ENCODE peak calls at places on chromosomes 4 and X, in four cellular contexts. One of them, this sample, is unnamed.

GRCh38 chr4:106314960-106315359 is 1.0 kb downstream of the TBCK start:
- DNase-seq in upper lobe of left lung: no peak
- DNase-seq in foreskin keratinocyte: no peak
- DNase-seq in coronary artery: no peak
- DNase-seq in this sample: no peak

GRCh38 chrX:54551801-54552200 is 21.8 kb downstream of the GNL3L start:
- DNase-seq in upper lobe of left lung: peak; percentile 17
- DNase-seq in foreskin keratinocyte: no peak
- DNase-seq in coronary artery: no peak
- DNase-seq in this sample: no peak

GRCh38 chr4:96742332-96743014 is 902.6 kb downstream of the PDHA2 start:
- DNase-seq in foreskin keratinocyte: no peak
- DNase-seq in coronary artery: no peak
- DNase-seq in upper lobe of left lung: peak; percentile 69
- DNase-seq in this sample: no peak

GRCh38 chr4:25486171-25486570 is 109.1 kb downstream of the ANAPC4 start:
- DNase-seq in coronary artery: no peak
- DNase-seq in foreskin keratinocyte: peak; percentile 21
- DNase-seq in upper lobe of left lung: no peak
- DNase-seq in this sample: no peak

GRCh38 chr4:29002151-29002550 is 1718.0 kb upstream of the PCDH7 start:
- DNase-seq in upper lobe of left lung: no peak
- DNase-seq in coronary artery: no peak
- DNase-seq in foreskin keratinocyte: no peak
- DNase-seq in this sample: no peak

GRCh38 chrX:107360788-107361360 is 88.6 kb upstream of the FRMPD3 start:
- DNase-seq in foreskin keratinocyte: no peak
- DNase-seq in coronary artery: no peak
- DNase-seq in upper lobe of left lung: no peak
- DNase-seq in this sample: no peak

GRCh38 chrX:46485897-46486296 is 59.3 kb downstream of the ZNF674 start:
- DNase-seq in foreskin keratinocyte: no peak
- DNase-seq in upper lobe of left lung: no peak
- DNase-seq in coronary artery: no peak
- DNase-seq in this sample: no peak

GRCh38 chr4:4860803-4861591 is 1.5 kb downstream of the MSX1 start:
- DNase-seq in coronary artery: no peak
- DNase-seq in foreskin keratinocyte: no peak
- DNase-seq in upper lobe of left lung: peak; percentile 86
- DNase-seq in this sample: no peak

GRCh38 chr4:7874838-7875237 is 64.8 kb downstream of the AFAP1 start:
- DNase-seq in coronary artery: no peak
- DNase-seq in foreskin keratinocyte: no peak
- DNase-seq in upper lobe of left lung: no peak
- DNase-seq in this sample: no peak

GRCh38 chr4:159291176-159291575 is 188.3 kb downstream of the RAPGEF2 start:
- DNase-seq in coronary artery: no peak
- DNase-seq in foreskin keratinocyte: peak; percentile 15
- DNase-seq in upper lobe of left lung: no peak
- DNase-seq in this sample: no peak

GRCh38 chrX:145213504-145213903 is 33.8 kb upstream of the SPANXN1 start:
- DNase-seq in coronary artery: no peak
- DNase-seq in foreskin keratinocyte: no peak
- DNase-seq in upper lobe of left lung: no peak
- DNase-seq in this sample: no peak

GRCh38 chrX:116667346-116667745 is 204.6 kb upstream of the CT83 start:
- DNase-seq in foreskin keratinocyte: no peak
- DNase-seq in upper lobe of left lung: no peak
- DNase-seq in coronary artery: no peak
- DNase-seq in this sample: no peak

GRCh38 chr4:19382993-19383392 is 868.7 kb upstream of the SLIT2 start:
- DNase-seq in foreskin keratinocyte: no peak
- DNase-seq in upper lobe of left lung: no peak
- DNase-seq in coronary artery: no peak
- DNase-seq in this sample: no peak

GRCh38 chr4:23789765-23790164 is 100.1 kb downstream of the PPARGC1A start:
- DNase-seq in upper lobe of left lung: no peak
- DNase-seq in coronary artery: peak; percentile 86
- DNase-seq in foreskin keratinocyte: no peak
- DNase-seq in this sample: no peak

GRCh38 chrX:15471016-15471415 is 22.1 kb downstream of the PIR start:
- DNase-seq in coronary artery: no peak
- DNase-seq in upper lobe of left lung: no peak
- DNase-seq in foreskin keratinocyte: peak; percentile 53
- DNase-seq in this sample: peak; percentile 54

GRCh38 chrX:39261446-39262147 is 460.3 kb downstream of the MID1IP1 start:
- DNase-seq in coronary artery: no peak
- DNase-seq in foreskin keratinocyte: peak; percentile 90
- DNase-seq in upper lobe of left lung: no peak
- DNase-seq in this sample: no peak

GRCh38 chrX:136708348-136708747 is 60.4 kb downstream of the CD40LG start:
- DNase-seq in upper lobe of left lung: no peak
- DNase-seq in foreskin keratinocyte: no peak
- DNase-seq in coronary artery: no peak
- DNase-seq in this sample: no peak

GRCh38 chrX:154040307-154040756 is 20.6 kb upstream of the IRAK1 start:
- DNase-seq in foreskin keratinocyte: peak; percentile 66
- DNase-seq in upper lobe of left lung: no peak
- DNase-seq in coronary artery: no peak
- DNase-seq in this sample: no peak

GRCh38 chr4:101019941-101020401 is 327.4 kb downstream of the PPP3CA start:
- DNase-seq in coronary artery: no peak
- DNase-seq in upper lobe of left lung: no peak
- DNase-seq in foreskin keratinocyte: peak; percentile 72
- DNase-seq in this sample: no peak

GRCh38 chrX:49249071-49249470 is 13.8 kb downstream of the CCDC22 start:
- DNase-seq in foreskin keratinocyte: no peak
- DNase-seq in coronary artery: no peak
- DNase-seq in upper lobe of left lung: no peak
- DNase-seq in this sample: no peak

GRCh38 chr4:48831532-48832015 is 686 bp downstream of the OCIAD1 start:
- DNase-seq in foreskin keratinocyte: no peak
- DNase-seq in coronary artery: no peak
- DNase-seq in upper lobe of left lung: no peak
- DNase-seq in this sample: no peak

GRCh38 chr4:26288308-26288982 is 32.4 kb upstream of the RBPJ start:
- DNase-seq in coronary artery: no peak
- DNase-seq in foreskin keratinocyte: peak; percentile 62
- DNase-seq in upper lobe of left lung: no peak
- DNase-seq in this sample: no peak

GRCh38 chr4:137524642-137525384 is 7.5 kb downstream of the PCDH18 start:
- DNase-seq in upper lobe of left lung: no peak
- DNase-seq in coronary artery: no peak
- DNase-seq in foreskin keratinocyte: peak; percentile 44
- DNase-seq in this sample: no peak

GRCh38 chr4:7004331-7004730 is 38.8 kb upstream of the TADA2B start:
- DNase-seq in coronary artery: no peak
- DNase-seq in upper lobe of left lung: no peak
- DNase-seq in foreskin keratinocyte: peak; percentile 80
- DNase-seq in this sample: no peak

GRCh38 chr4:180350866-180351350 is 1892.3 kb upstream of the TENM3 start:
- DNase-seq in upper lobe of left lung: no peak
- DNase-seq in foreskin keratinocyte: no peak
- DNase-seq in coronary artery: no peak
- DNase-seq in this sample: no peak

GRCh38 chr4:93203708-93204107 is 624.8 kb upstream of the ATOH1 start:
- DNase-seq in upper lobe of left lung: no peak
- DNase-seq in foreskin keratinocyte: no peak
- DNase-seq in coronary artery: no peak
- DNase-seq in this sample: no peak

GRCh38 chr4:85187106-85187505 is 220.6 kb upstream of the WDFY3 start:
- DNase-seq in coronary artery: no peak
- DNase-seq in upper lobe of left lung: no peak
- DNase-seq in foreskin keratinocyte: no peak
- DNase-seq in this sample: no peak

GRCh38 chr4:82643994-82644730 is 82.4 kb upstream of the TMEM150C start:
- DNase-seq in upper lobe of left lung: no peak
- DNase-seq in coronary artery: no peak
- DNase-seq in foreskin keratinocyte: peak; percentile 86
- DNase-seq in this sample: no peak

GRCh38 chr4:7132730-7133582 is 59.4 kb upstream of the SORCS2 start:
- DNase-seq in coronary artery: no peak
- DNase-seq in upper lobe of left lung: no peak
- DNase-seq in foreskin keratinocyte: no peak
- DNase-seq in this sample: no peak

GRCh38 chrX:148500428-148501120 is at the start of gene AFF2:
- DNase-seq in coronary artery: no peak
- DNase-seq in upper lobe of left lung: peak; percentile 88
- DNase-seq in foreskin keratinocyte: no peak
- DNase-seq in this sample: peak; percentile 14

GRCh38 chr4:173170210-173170778 is 1.7 kb downstream of the GALNT7 start:
- DNase-seq in foreskin keratinocyte: peak; percentile 10
- DNase-seq in coronary artery: no peak
- DNase-seq in upper lobe of left lung: no peak
- DNase-seq in this sample: no peak

GRCh38 chr4:53706422-53707032 is 115.2 kb upstream of the LNX1 start:
- DNase-seq in upper lobe of left lung: no peak
- DNase-seq in coronary artery: no peak
- DNase-seq in foreskin keratinocyte: peak; percentile 51
- DNase-seq in this sample: no peak

GRCh38 chrX:146224442-146224841 is 406.8 kb downstream of the SLITRK2 start:
- DNase-seq in foreskin keratinocyte: no peak
- DNase-seq in coronary artery: no peak
- DNase-seq in upper lobe of left lung: no peak
- DNase-seq in this sample: no peak
- TF ChIP-seq CTCF in foreskin keratinocyte: no peak
- TF ChIP-seq CTCF in coronary artery: no peak
- TF ChIP-seq CTCF in upper lobe of left lung: no peak
- TF ChIP-seq CTCF in this sample: peak; percentile 46

DNA sequence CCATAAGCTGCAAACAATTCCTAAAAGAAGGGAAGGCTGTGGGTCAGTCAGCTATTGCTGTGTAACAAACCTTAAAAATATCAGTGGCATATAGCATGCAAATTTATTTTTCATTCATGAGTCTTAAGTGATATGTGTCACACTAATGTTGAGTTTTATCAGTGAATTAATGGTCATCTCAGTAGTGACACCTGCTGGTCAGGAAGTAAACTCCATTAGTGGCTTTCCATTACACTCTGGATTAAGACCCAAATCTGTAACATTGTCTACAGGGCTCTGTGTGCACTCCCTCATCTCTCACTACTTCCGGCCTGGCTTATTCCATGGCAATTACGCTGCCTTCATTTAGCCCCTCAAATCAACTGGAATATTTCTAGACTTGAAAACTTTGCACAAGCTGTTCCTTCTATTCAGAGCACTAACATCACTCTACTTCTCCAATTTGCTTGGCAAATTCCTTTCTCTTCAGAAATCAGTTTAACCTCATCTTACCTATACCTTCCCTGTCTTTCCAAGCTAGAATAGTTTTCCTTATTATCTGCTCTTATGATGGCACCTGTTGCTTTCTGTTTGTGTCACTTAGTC is 217.3 kb upstream of the TAPT1 start:
- DNase-seq in upper lobe of left lung: no peak
- DNase-seq in foreskin keratinocyte: peak; percentile 43
- DNase-seq in coronary artery: no peak
- DNase-seq in this sample: no peak
- TF ChIP-seq CTCF in upper lobe of left lung: peak; percentile 53
- TF ChIP-seq CTCF in foreskin keratinocyte: peak; percentile 65
- TF ChIP-seq CTCF in coronary artery: peak; percentile 21
- TF ChIP-seq CTCF in this sample: peak; percentile 53

GRCh38 chrX:128975716-128976115 is 547.6 kb downstream of the SMARCA1 start:
- DNase-seq in foreskin keratinocyte: no peak
- DNase-seq in upper lobe of left lung: no peak
- DNase-seq in coronary artery: no peak
- DNase-seq in this sample: peak; percentile 61
- TF ChIP-seq CTCF in foreskin keratinocyte: peak; percentile 34
- TF ChIP-seq CTCF in upper lobe of left lung: peak; percentile 20
- TF ChIP-seq CTCF in coronary artery: no peak
- TF ChIP-seq CTCF in this sample: peak; percentile 85

GRCh38 chr4:122914292-122914904 is 8.0 kb downstream of the NUDT6 start:
- DNase-seq in foreskin keratinocyte: peak; percentile 39
- DNase-seq in coronary artery: no peak
- DNase-seq in upper lobe of left lung: no peak
- DNase-seq in this sample: no peak
- TF ChIP-seq CTCF in foreskin keratinocyte: peak; percentile 86
- TF ChIP-seq CTCF in coronary artery: no peak
- TF ChIP-seq CTCF in upper lobe of left lung: no peak
- TF ChIP-seq CTCF in this sample: no peak

GRCh38 chrX:103215037-103215767 is at the start of gene BEX4:
- DNase-seq in coronary artery: peak; percentile 81
- DNase-seq in foreskin keratinocyte: no peak
- DNase-seq in upper lobe of left lung: peak; percentile 96
- DNase-seq in this sample: peak; percentile 68

GRCh38 chrX:103212749-103213457 is 2.0 kb upstream of the BEX4 start:
- DNase-seq in upper lobe of left lung: no peak
- DNase-seq in foreskin keratinocyte: no peak
- DNase-seq in coronary artery: no peak
- DNase-seq in this sample: no peak

GRCh38 chrX:103215768-103216085 is 819 bp downstream of the BEX4 start:
- DNase-seq in upper lobe of left lung: no peak
- DNase-seq in coronary artery: no peak
- DNase-seq in foreskin keratinocyte: no peak
- DNase-seq in this sample: no peak

GRCh38 chrX:103210056-103210455 is 4.9 kb upstream of the BEX4 start:
- DNase-seq in upper lobe of left lung: no peak
- DNase-seq in coronary artery: no peak
- DNase-seq in foreskin keratinocyte: no peak
- DNase-seq in this sample: no peak

DNA sequence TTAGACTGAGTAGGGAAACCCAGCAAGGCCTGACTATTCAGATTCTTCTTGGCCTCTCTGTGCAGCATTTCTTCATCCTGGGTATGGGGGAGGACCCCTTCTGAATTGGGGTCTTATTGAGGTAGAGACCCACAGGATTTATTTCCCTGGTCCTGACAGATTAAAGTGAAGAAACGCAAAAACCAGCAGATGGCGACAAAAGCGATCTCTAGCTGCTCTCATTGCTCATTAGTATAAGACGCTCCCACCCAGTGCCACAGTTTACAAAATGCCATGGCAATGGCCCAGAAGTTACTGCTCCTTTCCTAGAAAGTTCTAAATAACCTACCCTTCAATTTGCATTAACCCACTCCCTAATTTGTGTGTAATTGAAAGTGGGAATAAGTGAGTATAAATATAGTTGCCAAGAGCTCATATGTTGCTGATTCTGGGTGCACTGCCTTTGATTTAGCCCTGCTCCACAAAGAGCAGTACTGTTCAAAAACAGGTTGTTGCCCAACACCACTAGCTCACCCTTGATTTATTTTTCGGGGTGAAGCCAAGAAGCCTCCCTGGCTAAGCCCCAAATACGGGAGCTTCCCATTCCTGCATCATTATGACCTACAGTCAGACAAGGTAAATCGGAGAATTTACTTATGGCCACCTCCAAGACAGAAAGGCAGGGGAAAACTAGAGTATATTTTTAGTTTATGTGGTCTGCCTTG is 3.7 kb upstream of the BEX4 start:
- DNase-seq in coronary artery: no peak
- DNase-seq in foreskin keratinocyte: no peak
- DNase-seq in upper lobe of left lung: no peak
- DNase-seq in this sample: no peak
- TF ChIP-seq CTCF in coronary artery: peak; percentile 26
- TF ChIP-seq CTCF in foreskin keratinocyte: peak; percentile 62
- TF ChIP-seq CTCF in upper lobe of left lung: peak; percentile 29
- TF ChIP-seq CTCF in this sample: peak; percentile 58